ENCODE peak calls at places on chromosomes 12 and 14, in four cellular contexts. E is GM12878, B is K562, N is HCT116. P is an unnamed sample.

GRCh38 chr12:546920-547845 is 87.4 kb downstream of the B4GALNT3 start:
- DNase-seq in E (no peak), B (peak), N (peak), P (peak)

GRCh38 chr12:117380083-117380482 is 18.7 kb upstream of the NOS1 start:
- DNase-seq in E (no peak), B (peak), N (no peak), P (no peak)

GRCh38 chr14:35470775-35471174 is 63.2 kb upstream of the INSM2 start:
- DNase-seq in N (no peak), B (peak), E (no peak), P (no peak)

GRCh38 chr12:22626429-22626828 is 1.5 kb downstream of the ETNK1 start:
- DNase-seq in B (no peak), E (peak), N (no peak), P (no peak)

GRCh38 chr14:90293766-90294471 is 37.6 kb downstream of the PSMC1 start:
- DNase-seq in B (no peak), E (no peak), N (no peak), P (no peak)

GRCh38 chr12:54616933-54617535 is 17.7 kb downstream of the LACRT start:
- DNase-seq in N (no peak), E (no peak), B (no peak), P (no peak)

GRCh38 chr12:12327802-12328201 is 22.2 kb downstream of the MANSC1 start:
- DNase-seq in B (peak), N (peak), E (peak), P (no peak)

GRCh38 chr12:61860439-61860838 is 399.8 kb upstream of the USP15 start:
- DNase-seq in E (no peak), B (no peak), N (no peak), P (no peak)

GRCh38 chr12:39393890-39394289 is 49.0 kb downstream of the KIF21A start:
- DNase-seq in B (no peak), E (no peak), N (no peak), P (peak)

GRCh38 chr14:33451211-33451610 is 499.7 kb downstream of the EGLN3 start:
- DNase-seq in E (no peak), N (no peak), B (no peak), P (no peak)

GRCh38 chr14:64421166-64421565 is 33.0 kb downstream of the MTHFD1 start:
- DNase-seq in N (no peak), E (no peak), B (no peak), P (no peak)

DNA sequence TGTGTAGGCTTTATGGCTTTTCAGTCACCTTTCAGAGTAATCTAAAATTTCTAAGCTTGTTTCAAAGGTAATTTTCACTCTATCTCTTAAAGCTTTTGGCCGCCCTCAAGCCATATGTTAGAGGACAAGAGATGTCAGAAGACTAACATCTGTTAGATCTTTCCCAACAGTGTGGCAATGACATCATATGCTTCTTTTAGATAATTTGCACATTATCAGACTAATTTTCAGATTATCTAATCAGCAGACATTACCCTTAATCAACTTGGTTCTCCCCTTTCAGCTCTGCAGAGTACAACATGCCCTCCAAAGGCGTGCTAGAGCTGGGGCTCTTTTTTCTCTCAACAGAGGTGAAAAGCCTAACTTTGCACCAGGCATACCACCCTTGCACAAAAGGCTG is 207.1 kb downstream of the DPF3 start:
- DNase-seq in N (no peak), B (no peak), E (no peak), P (no peak)
- TF ChIP-seq EGR1 in N (no peak), B (no peak), E (no peak), P (no peak)

DNA sequence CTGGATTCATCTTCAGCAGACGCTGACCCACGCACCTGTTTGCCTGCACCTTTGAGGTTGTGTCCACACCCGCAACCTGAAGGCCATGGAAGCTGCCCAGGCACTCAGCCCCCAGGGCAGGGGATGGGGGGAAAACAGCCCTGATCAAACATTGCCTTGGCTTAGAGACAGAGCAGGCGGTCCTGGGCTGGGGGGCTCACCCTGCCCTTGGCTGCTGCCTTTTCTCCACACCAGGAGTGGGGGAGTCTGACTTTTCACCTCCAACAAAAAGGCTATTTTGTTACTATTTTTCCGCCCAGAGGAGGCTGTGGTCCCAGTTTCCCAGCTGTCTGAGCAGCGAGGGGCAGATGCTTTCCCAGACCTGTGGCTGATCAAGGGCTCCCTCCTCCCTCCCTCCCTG is 24.2 kb downstream of the BCL11B start:
- DNase-seq in B (no peak), E (no peak), N (no peak), P (no peak)
- H3K9ac ChIP-seq in B (no peak), E (no peak), N (no peak), P (no peak)

GRCh38 chr12:49675137-49675536 is 32.1 kb downstream of the FMNL3 start:
- DNase-seq in N (no peak), E (no peak), B (no peak), P (no peak)

GRCh38 chr12:49671051-49671765 is 36.0 kb downstream of the FMNL3 start:
- DNase-seq in E (no peak), B (no peak), N (no peak), P (no peak)

GRCh38 chr12:49674318-49674985 is 32.8 kb downstream of the FMNL3 start:
- DNase-seq in N (no peak), B (no peak), E (no peak), P (no peak)

GRCh38 chr12:49672351-49673181 is 34.6 kb downstream of the FMNL3 start:
- DNase-seq in N (no peak), E (no peak), B (no peak), P (no peak)

DNA sequence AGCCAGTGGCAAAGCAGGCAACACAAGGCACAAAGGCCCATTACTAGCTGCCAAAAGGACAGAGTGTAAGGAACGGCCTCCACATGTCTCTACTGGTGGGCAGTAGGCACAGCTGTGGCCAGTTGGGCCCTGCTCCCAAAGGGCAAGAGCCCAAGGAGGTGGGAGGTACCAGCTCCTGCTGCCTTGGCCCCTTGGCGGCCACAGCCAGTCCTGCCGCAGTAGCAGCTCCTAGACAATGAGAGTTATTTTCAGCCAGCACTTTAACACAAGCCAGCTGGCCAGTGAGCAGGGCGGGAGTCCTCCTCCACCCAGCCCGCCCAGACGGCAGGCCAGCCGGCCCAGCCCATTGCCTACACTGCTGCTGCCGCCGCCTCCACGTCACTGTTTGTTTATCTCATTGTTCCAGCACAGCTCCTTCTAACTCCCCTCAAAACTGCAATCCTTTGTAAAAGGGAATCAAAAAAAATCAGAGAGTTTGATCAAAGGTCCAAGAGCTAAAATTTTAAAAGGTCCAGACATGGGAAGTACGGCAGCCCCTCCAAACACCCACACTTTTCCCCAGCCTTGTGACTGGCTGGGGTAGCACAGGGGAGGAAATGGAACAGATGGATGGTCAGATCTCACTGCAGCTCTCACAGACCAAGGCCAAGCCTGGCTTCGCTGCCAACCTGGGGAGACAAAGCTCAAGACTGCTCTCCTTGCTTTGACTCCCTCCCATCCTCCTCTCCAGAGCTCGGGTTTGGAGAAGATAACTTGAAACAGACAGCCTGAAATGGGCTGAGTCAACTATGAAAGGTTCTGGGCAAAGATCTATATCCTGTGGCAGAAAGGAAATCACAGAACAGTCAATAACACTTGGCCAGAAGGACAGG is 33.5 kb downstream of the FMNL3 start:
- DNase-seq in E (no peak), B (peak), N (no peak), P (no peak)
- TF ChIP-seq EGR1 in E (no peak), B (peak), N (no peak), P (no peak)

GRCh38 chr14:75425443-75425842 is 2.4 kb upstream of the JDP2 start:
- DNase-seq in N (no peak), B (no peak), E (no peak), P (no peak)

GRCh38 chr14:75426332-75427125 is 1.3 kb upstream of the JDP2 start:
- DNase-seq in E (peak), N (no peak), B (no peak), P (no peak)

GRCh38 chr14:75427482-75428229 is at the start of gene JDP2:
- DNase-seq in N (peak), B (peak), E (no peak), P (peak)

GRCh38 chr14:75428230-75429104 is 645 bp downstream of the JDP2 start:
- DNase-seq in B (peak), E (no peak), N (no peak), P (no peak)

DNA sequence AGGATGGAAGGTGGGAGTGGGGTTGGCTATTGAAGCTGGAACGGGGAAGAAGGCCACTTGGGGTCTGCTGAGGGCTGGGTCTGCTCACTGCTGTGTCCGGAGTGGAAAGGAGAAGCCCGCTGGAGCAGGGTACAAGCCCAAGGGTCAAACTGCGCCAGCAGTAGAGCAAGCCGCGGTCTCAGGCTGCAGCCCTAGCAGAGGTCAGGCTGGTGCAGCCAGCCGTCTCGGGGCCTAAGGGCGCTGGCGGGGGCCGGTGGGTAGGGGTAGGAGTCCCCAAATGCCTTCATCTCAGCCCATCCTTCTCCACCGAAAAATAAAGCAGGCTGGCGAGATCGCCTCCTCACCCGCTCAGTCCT is 718 bp upstream of the JDP2 start:
- DNase-seq in B (no peak), E (no peak), N (no peak), P (no peak)
- H3K9ac ChIP-seq in B (peak), E (peak), N (peak), P (no peak)

GRCh38 chr14:75991753-75992152 is 6.2 kb downstream of the IFT43 start:
- DNase-seq in N (no peak), E (no peak), B (no peak), P (no peak)
- TF ChIP-seq EGR1 in N (no peak), E (no peak), B (no peak), P (no peak)

DNA sequence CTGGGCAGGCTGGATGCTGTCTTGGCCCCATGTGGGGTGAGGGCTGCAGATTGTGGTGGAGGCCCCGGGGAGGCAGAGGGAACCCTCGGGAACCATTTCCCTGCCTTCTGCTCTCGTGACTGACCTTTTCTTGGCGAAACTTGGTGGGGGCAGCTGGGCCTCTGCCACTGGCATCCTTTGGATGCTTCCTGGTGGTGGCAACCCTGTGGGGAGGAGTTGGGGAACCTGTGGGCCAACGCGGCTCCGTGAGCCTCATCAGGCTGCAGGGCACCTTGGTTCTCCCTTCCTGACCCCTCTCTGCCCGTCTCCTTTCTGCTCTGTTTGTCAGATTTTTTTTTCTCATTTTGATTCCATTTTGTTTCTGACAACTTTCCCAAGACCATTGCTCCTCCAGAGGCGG is 14.4 kb downstream of the TMEM121 start:
- DNase-seq in N (no peak), E (no peak), B (no peak), P (no peak)
- H3K9ac ChIP-seq in N (no peak), E (no peak), B (no peak), P (no peak)

GRCh38 chr12:114430306-114430705 is 24.4 kb upstream of the TBX5 start:
- DNase-seq in E (no peak), B (no peak), N (no peak), P (no peak)
- TF ChIP-seq EGR1 in E (no peak), B (no peak), N (no peak), P (no peak)